ENCODE peak calls at places on chromosomes 7 and 10, in ten cellular contexts. U is Peyer's patch, D is mammary epithelial cell, J is heart right ventricle, F is ovary, I is lung, Y is bronchial epithelial cell, W is upper lobe of right lung, Z is sigmoid colon, S is H1. H is an unnamed sample. For H3K36me3, the result is how much of the 10 kb centered on the place peaks cover.

GRCh38 chr7:102072636-102073209 is 213.9 kb upstream of the SH2B2 start:
- DNase-seq in U (no peak), D (no peak), J (no peak), F (no peak), I (no peak), Y (no peak), W (no peak), Z (no peak), S (no peak), H (no peak)

GRCh38 chr7:116443646-116444045 is 55.9 kb upstream of the CAV2 start:
- DNase-seq in U (no peak), D (no peak), J (no peak), F (no peak), I (no peak), Y (no peak), W (no peak), Z (no peak), S (no peak), H (no peak)

GRCh38 chr10:116848912-116849270 is 408 bp upstream of the ENO4 start:
- DNase-seq in U (no peak), D (no peak), J (no peak), F (no peak), I (no peak), Y (no peak), W (no peak), Z (no peak), S (no peak), H (peak)

GRCh38 chr10:78299861-78300453 is 266.3 kb downstream of the RPS24 start:
- DNase-seq in U (peak), D (no peak), J (no peak), F (no peak), I (no peak), Y (no peak), W (peak), Z (peak), S (no peak), H (no peak)

GRCh38 chr7:27116962-27117686 is 13.4 kb downstream of the HOXA4 start:
- DNase-seq in U (no peak), D (peak), J (no peak), F (no peak), I (peak), Y (no peak), W (no peak), Z (peak), S (no peak), H (peak)

GRCh38 chr10:43965033-43965917 is 316.6 kb upstream of the ZNF32 start:
- DNase-seq in U (no peak), D (no peak), J (peak), F (no peak), I (peak), Y (no peak), W (peak), Z (no peak), S (no peak), H (no peak)

GRCh38 chr10:122098924-122099323 is 110.0 kb downstream of the TACC2 start:
- DNase-seq in U (no peak), D (no peak), J (no peak), F (no peak), I (no peak), Y (no peak), W (no peak), Z (no peak), S (no peak), H (no peak)

GRCh38 chr7:109462171-109462570 is 892.5 kb downstream of the DNAJB9 start:
- DNase-seq in U (no peak), D (no peak), J (no peak), F (no peak), I (no peak), Y (no peak), W (no peak), Z (no peak), S (no peak), H (no peak)

GRCh38 chr10:12375076-12375504 is 25.7 kb downstream of the CAMK1D start:
- DNase-seq in U (no peak), D (no peak), J (no peak), F (peak), I (no peak), Y (no peak), W (no peak), Z (peak), S (no peak), H (no peak)

GRCh38 chr7:75931676-75932075 is 16.7 kb downstream of the POR start:
- DNase-seq in U (no peak), D (no peak), J (no peak), F (no peak), I (no peak), Y (no peak), W (no peak), Z (no peak), S (no peak), H (no peak)

GRCh38 chr7:97003262-97004236 is 1.8 kb upstream of the DLX6 start:
- DNase-seq in U (no peak), D (no peak), J (no peak), F (no peak), I (no peak), Y (no peak), W (peak), Z (no peak), S (no peak), H (no peak)

GRCh38 chr7:149310113-149310836 is 48.3 kb downstream of the ZNF783 start:
- DNase-seq in U (no peak), D (peak), J (no peak), F (no peak), I (no peak), Y (peak), W (no peak), Z (no peak), S (no peak), H (no peak)

GRCh38 chr10:29142516-29143314 is 146.2 kb upstream of the LYZL1 start:
- DNase-seq in U (no peak), D (no peak), J (no peak), F (no peak), I (no peak), Y (no peak), W (no peak), Z (no peak), S (no peak), H (no peak)

GRCh38 chr7:41628926-41629325 is 74.0 kb downstream of the INHBA start:
- DNase-seq in U (no peak), D (peak), J (peak), F (no peak), I (no peak), Y (peak), W (no peak), Z (no peak), S (no peak), H (no peak)

GRCh38 chr10:30918651-30919050 is 113.0 kb downstream of the ZNF438 start:
- DNase-seq in U (no peak), D (no peak), J (no peak), F (no peak), I (no peak), Y (no peak), W (no peak), Z (no peak), S (no peak), H (no peak)

GRCh38 chr7:106050002-106050742 is 61.9 kb downstream of the SYPL1 start:
- DNase-seq in U (no peak), D (peak), J (no peak), F (peak), I (no peak), Y (peak), W (no peak), Z (peak), S (no peak), H (no peak)

GRCh38 chr7:22444181-22444966 is 55.6 kb downstream of the STEAP1B start:
- DNase-seq in U (no peak), D (peak), J (peak), F (no peak), I (peak), Y (peak), W (no peak), Z (no peak), S (no peak), H (peak)

GRCh38 chr10:64601298-64601697 is 1080.1 kb downstream of the REEP3 start:
- DNase-seq in U (no peak), D (no peak), J (no peak), F (no peak), I (no peak), Y (no peak), W (no peak), Z (no peak), S (no peak), H (no peak)

GRCh38 chr10:47414752-47415519 is 30.8 kb upstream of the ZNF488 start:
- DNase-seq in U (no peak), D (no peak), J (no peak), F (no peak), I (no peak), Y (no peak), W (peak), Z (no peak), S (no peak), H (no peak)

GRCh38 chr7:13560441-13560840 is 429.0 kb downstream of the ETV1 start:
- DNase-seq in U (no peak), D (peak), J (no peak), F (no peak), I (no peak), Y (peak), W (no peak), Z (no peak), S (no peak), H (no peak)

GRCh38 chr7:38478404-38478803 is 152.8 kb downstream of the AMPH start:
- DNase-seq in U (no peak), D (no peak), J (no peak), F (no peak), I (no peak), Y (peak), W (no peak), Z (no peak), S (no peak), H (no peak)

GRCh38 chr10:17616403-17617030 is 657 bp downstream of the HACD1 start:
- DNase-seq in U (peak), D (peak), J (peak), F (peak), I (peak), Y (peak), W (peak), Z (peak), S (peak), H (peak)

GRCh38 chr7:2492038-2492437 is 15.8 kb upstream of the GRIFIN start:
- DNase-seq in U (no peak), D (no peak), J (no peak), F (no peak), I (no peak), Y (no peak), W (no peak), Z (no peak), S (no peak), H (no peak)

GRCh38 chr7:51356849-51357516 is 40.4 kb upstream of the COBL start:
- DNase-seq in U (no peak), D (no peak), J (no peak), F (no peak), I (no peak), Y (no peak), W (no peak), Z (no peak), S (no peak), H (no peak)

GRCh38 chr7:51352174-51353145 is 35.9 kb upstream of the COBL start:
- DNase-seq in U (no peak), D (no peak), J (no peak), F (no peak), I (no peak), Y (no peak), W (no peak), Z (no peak), S (no peak), H (no peak)

GRCh38 chr7:51354897-51355296 is 38.3 kb upstream of the COBL start:
- DNase-seq in U (no peak), D (no peak), J (no peak), F (no peak), I (no peak), Y (no peak), W (no peak), Z (no peak), S (no peak), H (no peak)

GRCh38 chr7:51354434-51354833 is 37.8 kb upstream of the COBL start:
- DNase-seq in U (no peak), D (no peak), J (no peak), F (no peak), I (no peak), Y (no peak), W (no peak), Z (no peak), S (no peak), H (no peak)

GRCh38 chr7:51357821-51358220 is 41.2 kb upstream of the COBL start:
- DNase-seq in U (no peak), D (no peak), J (no peak), F (no peak), I (no peak), Y (no peak), W (no peak), Z (no peak), S (no peak), H (no peak)
- H3K36me3 ChIP-seq in U (under half), D (under half), J (under half), F (under half), I (under half), Y (under half), W (under half), Z (under half), S (under half), H (under half)

GRCh38 chr10:99234067-99234738 is 1.4 kb downstream of the HPSE2 start:
- DNase-seq in U (peak), D (peak), J (peak), F (peak), I (peak), Y (peak), W (peak), Z (peak), S (no peak), H (peak)

GRCh38 chr10:99235469-99235871 is at the start of gene HPSE2:
- DNase-seq in U (no peak), D (no peak), J (no peak), F (no peak), I (no peak), Y (no peak), W (no peak), Z (no peak), S (no peak), H (no peak)

GRCh38 chr10:99234739-99235468 is 748 bp downstream of the HPSE2 start:
- DNase-seq in U (no peak), D (no peak), J (no peak), F (no peak), I (no peak), Y (no peak), W (no peak), Z (no peak), S (no peak), H (no peak)

GRCh38 chr10:99235872-99236626 is 397 bp upstream of the HPSE2 start:
- DNase-seq in U (no peak), D (no peak), J (no peak), F (no peak), I (no peak), Y (no peak), W (no peak), Z (no peak), S (no peak), H (no peak)

GRCh38 chr10:99236627-99237309 is 1.1 kb upstream of the HPSE2 start:
- DNase-seq in U (no peak), D (no peak), J (no peak), F (no peak), I (no peak), Y (no peak), W (no peak), Z (no peak), S (no peak), H (no peak)
- H3K4me3 ChIP-seq in U (peak), D (no peak), J (no peak), F (no peak), I (no peak), Y (no peak), W (no peak), Z (peak), S (peak), H (no peak)

GRCh38 chr7:24291271-24291670 is 7.3 kb downstream of the NPY start:
- DNase-seq in U (no peak), D (no peak), J (no peak), F (no peak), I (no peak), Y (peak), W (no peak), Z (no peak), S (no peak), H (no peak)

GRCh38 chr7:24284699-24285506 is 913 bp downstream of the NPY start:
- DNase-seq in U (no peak), D (no peak), J (no peak), F (no peak), I (no peak), Y (no peak), W (no peak), Z (no peak), S (no peak), H (no peak)

GRCh38 chr7:24290004-24290641 is 6.1 kb downstream of the NPY start:
- DNase-seq in U (peak), D (peak), J (no peak), F (no peak), I (no peak), Y (peak), W (peak), Z (no peak), S (no peak), H (peak)
- TF ChIP-seq CTCF in U (peak), D (peak), J (peak), F (no peak), I (peak), Y (peak), W (peak), Z (no peak), S (peak), H (no peak)

GRCh38 chr7:47293884-47294568 is 287.9 kb downstream of the TNS3 start:
- DNase-seq in U (no peak), D (no peak), J (peak), F (peak), I (no peak), Y (no peak), W (no peak), Z (peak), S (no peak), H (no peak)
- H3K36me3 ChIP-seq in U (half or more), D (under half), J (half or more), F (under half), I (under half), Y (under half), W (half or more), Z (under half), S (under half), H (under half)

H was measured in mucosa of descending colon.